ENCODE peak calls at places on chromosomes 5 and 9, in eight cellular contexts. One of them, this sample, is unnamed.

GRCh38 chr9:4306066-4306787 is 6.4 kb upstream of the GLIS3 start:
- DNase-seq in HCT116: no peak
- DNase-seq in GM23338: no peak
- DNase-seq in HepG2: peak
- DNase-seq in K562: no peak
- DNase-seq in GM12878: no peak
- DNase-seq in endothelial cell of umbilical vein: peak
- DNase-seq in H1: no peak
- DNase-seq in this sample: no peak

GRCh38 chr5:40622463-40623252 is 57.1 kb upstream of the PTGER4 start:
- DNase-seq in HCT116: no peak
- DNase-seq in GM23338: peak
- DNase-seq in HepG2: no peak
- DNase-seq in K562: no peak
- DNase-seq in GM12878: no peak
- DNase-seq in endothelial cell of umbilical vein: no peak
- DNase-seq in H1: no peak
- DNase-seq in this sample: no peak

GRCh38 chr9:129617167-129617566 is 3.7 kb downstream of the C9orf50 start:
- DNase-seq in HCT116: no peak
- DNase-seq in GM23338: peak
- DNase-seq in HepG2: no peak
- DNase-seq in K562: peak
- DNase-seq in GM12878: no peak
- DNase-seq in endothelial cell of umbilical vein: peak
- DNase-seq in H1: no peak
- DNase-seq in this sample: no peak

GRCh38 chr5:40260351-40260750 is 419.4 kb upstream of the PTGER4 start:
- DNase-seq in HCT116: no peak
- DNase-seq in GM23338: no peak
- DNase-seq in HepG2: no peak
- DNase-seq in K562: no peak
- DNase-seq in GM12878: no peak
- DNase-seq in endothelial cell of umbilical vein: peak
- DNase-seq in H1: no peak
- DNase-seq in this sample: no peak

GRCh38 chr9:35106343-35106730 is 3.4 kb upstream of the STOML2 start:
- DNase-seq in HCT116: no peak
- DNase-seq in GM23338: no peak
- DNase-seq in HepG2: no peak
- DNase-seq in K562: no peak
- DNase-seq in GM12878: no peak
- DNase-seq in endothelial cell of umbilical vein: no peak
- DNase-seq in H1: no peak
- DNase-seq in this sample: no peak

GRCh38 chr5:146340260-146341081 is 1.8 kb downstream of the POU4F3 start:
- DNase-seq in HCT116: no peak
- DNase-seq in GM23338: peak
- DNase-seq in HepG2: peak
- DNase-seq in K562: peak
- DNase-seq in GM12878: no peak
- DNase-seq in endothelial cell of umbilical vein: peak
- DNase-seq in H1: no peak
- DNase-seq in this sample: no peak

GRCh38 chr5:138653502-138653901 is 78.3 kb upstream of the HSPA9 start:
- DNase-seq in HCT116: peak
- DNase-seq in GM23338: peak
- DNase-seq in HepG2: no peak
- DNase-seq in K562: no peak
- DNase-seq in GM12878: no peak
- DNase-seq in endothelial cell of umbilical vein: no peak
- DNase-seq in H1: no peak
- DNase-seq in this sample: no peak

GRCh38 chr5:141948812-141949211 is 9.2 kb downstream of the PCDH12 start:
- DNase-seq in HCT116: no peak
- DNase-seq in GM23338: no peak
- DNase-seq in HepG2: no peak
- DNase-seq in K562: no peak
- DNase-seq in GM12878: no peak
- DNase-seq in endothelial cell of umbilical vein: no peak
- DNase-seq in H1: no peak
- DNase-seq in this sample: no peak

GRCh38 chr5:2267991-2268390 is 385.3 kb upstream of the IRX4 start:
- DNase-seq in HCT116: no peak
- DNase-seq in GM23338: no peak
- DNase-seq in HepG2: no peak
- DNase-seq in K562: no peak
- DNase-seq in GM12878: no peak
- DNase-seq in endothelial cell of umbilical vein: no peak
- DNase-seq in H1: no peak
- DNase-seq in this sample: no peak

GRCh38 chr9:135924628-135925338 is 17.4 kb upstream of the CAMSAP1 start:
- DNase-seq in HCT116: no peak
- DNase-seq in GM23338: peak
- DNase-seq in HepG2: peak
- DNase-seq in K562: no peak
- DNase-seq in GM12878: no peak
- DNase-seq in endothelial cell of umbilical vein: no peak
- DNase-seq in H1: peak
- DNase-seq in this sample: no peak

GRCh38 chr5:32329395-32329834 is 16.7 kb upstream of the MTMR12 start:
- DNase-seq in HCT116: peak
- DNase-seq in GM23338: peak
- DNase-seq in HepG2: peak
- DNase-seq in K562: peak
- DNase-seq in GM12878: no peak
- DNase-seq in endothelial cell of umbilical vein: peak
- DNase-seq in H1: peak
- DNase-seq in this sample: no peak

GRCh38 chr5:1343931-1344901 is 683 bp downstream of the CLPTM1L start:
- DNase-seq in HCT116: no peak
- DNase-seq in GM23338: peak
- DNase-seq in HepG2: no peak
- DNase-seq in K562: no peak
- DNase-seq in GM12878: no peak
- DNase-seq in endothelial cell of umbilical vein: peak
- DNase-seq in H1: no peak
- DNase-seq in this sample: no peak

GRCh38 chr5:30100929-30101328 is 1092.6 kb upstream of the CDH6 start:
- DNase-seq in HCT116: no peak
- DNase-seq in GM23338: peak
- DNase-seq in HepG2: no peak
- DNase-seq in K562: no peak
- DNase-seq in GM12878: no peak
- DNase-seq in endothelial cell of umbilical vein: no peak
- DNase-seq in H1: no peak
- DNase-seq in this sample: no peak

GRCh38 chr9:121945281-121945680 is 147.8 kb downstream of the TTLL11 start:
- DNase-seq in HCT116: no peak
- DNase-seq in GM23338: no peak
- DNase-seq in HepG2: no peak
- DNase-seq in K562: no peak
- DNase-seq in GM12878: no peak
- DNase-seq in endothelial cell of umbilical vein: no peak
- DNase-seq in H1: no peak
- DNase-seq in this sample: no peak

DNA sequence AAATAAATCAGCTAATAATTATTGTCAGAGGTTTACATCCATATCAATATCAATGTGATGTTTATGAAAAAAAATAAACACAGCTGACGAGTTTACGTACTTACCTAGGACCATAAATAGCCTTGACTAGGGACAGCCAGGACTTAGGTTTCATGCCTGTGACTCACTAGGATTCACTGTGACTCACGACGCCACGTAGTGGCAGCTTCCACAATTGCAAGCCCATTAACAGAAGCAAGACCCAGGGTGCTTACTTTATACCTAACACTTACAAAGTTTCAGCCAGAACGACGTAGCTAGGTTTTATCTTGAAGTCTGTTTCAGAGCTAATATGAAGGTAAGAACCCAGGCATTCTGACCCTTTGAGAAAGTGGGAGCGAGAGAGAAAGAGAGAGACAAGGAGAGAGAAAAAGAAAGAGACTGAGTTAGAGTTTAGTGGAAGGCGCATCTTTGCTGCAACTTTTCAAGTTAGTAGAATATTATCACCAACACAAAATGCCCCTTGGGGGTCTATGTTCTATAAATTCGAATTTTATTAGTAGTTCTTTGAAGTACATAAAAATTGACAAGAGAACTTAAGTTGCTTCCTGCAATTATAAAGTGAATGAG is 191.2 kb downstream of the GNA14 start:
- DNase-seq in HCT116: peak
- DNase-seq in GM23338: peak
- DNase-seq in HepG2: peak
- DNase-seq in K562: peak
- DNase-seq in GM12878: no peak
- DNase-seq in endothelial cell of umbilical vein: peak
- DNase-seq in H1: peak
- DNase-seq in this sample: peak
- TF ChIP-seq POLR2AphosphoS5 in HCT116: no peak
- TF ChIP-seq POLR2AphosphoS5 in GM23338: no peak
- TF ChIP-seq POLR2AphosphoS5 in HepG2: no peak
- TF ChIP-seq POLR2AphosphoS5 in K562: no peak
- TF ChIP-seq POLR2AphosphoS5 in GM12878: no peak
- TF ChIP-seq POLR2AphosphoS5 in endothelial cell of umbilical vein: no peak
- TF ChIP-seq POLR2AphosphoS5 in H1: no peak
- TF ChIP-seq POLR2AphosphoS5 in this sample: no peak

DNA sequence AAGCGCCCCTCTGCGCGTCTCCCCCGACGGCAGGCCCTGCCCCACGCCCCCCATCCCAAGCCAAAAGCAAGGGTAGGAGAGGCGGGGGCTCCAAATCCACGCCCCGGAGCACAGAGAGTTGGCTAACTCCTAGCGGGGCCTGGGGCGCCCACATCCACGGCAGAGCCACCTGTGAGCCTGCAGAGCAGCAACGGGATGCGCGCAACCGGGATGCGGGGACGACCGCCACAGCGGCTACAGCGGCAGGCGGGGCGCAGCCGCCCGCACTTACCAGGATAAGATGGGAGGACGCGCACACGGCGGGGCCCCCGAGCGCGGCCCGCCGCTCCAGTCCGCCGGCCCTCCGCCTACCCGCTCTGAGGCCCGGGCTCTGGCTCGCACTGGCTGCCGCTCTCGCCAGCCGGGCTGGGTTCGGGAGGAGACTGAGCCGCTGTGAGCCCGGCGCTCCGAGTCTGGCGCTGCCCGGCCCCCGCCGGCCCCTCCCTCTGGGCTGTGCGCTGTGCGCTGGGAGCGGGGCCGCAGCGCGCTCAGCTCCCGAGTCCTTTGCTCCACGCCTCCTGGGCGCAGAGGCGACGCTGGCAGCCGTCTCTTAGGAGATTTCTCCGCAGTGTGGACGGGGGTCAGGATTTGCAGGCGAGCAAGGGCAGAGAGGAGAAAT is at the start of gene SLC24A2:
- DNase-seq in HCT116: no peak
- DNase-seq in GM23338: peak
- DNase-seq in HepG2: no peak
- DNase-seq in K562: no peak
- DNase-seq in GM12878: no peak
- DNase-seq in endothelial cell of umbilical vein: no peak
- DNase-seq in H1: no peak
- DNase-seq in this sample: no peak
- TF ChIP-seq EZH2 in HCT116: no peak
- TF ChIP-seq EZH2 in GM23338: no peak
- TF ChIP-seq EZH2 in HepG2: no peak
- TF ChIP-seq EZH2 in K562: no peak
- TF ChIP-seq EZH2 in GM12878: no peak
- TF ChIP-seq EZH2 in endothelial cell of umbilical vein: peak
- TF ChIP-seq EZH2 in H1: no peak
- TF ChIP-seq EZH2 in this sample: peak

GRCh38 chr5:38446029-38446522 is 110.4 kb downstream of the LIFR start:
- DNase-seq in HCT116: no peak
- DNase-seq in GM23338: no peak
- DNase-seq in HepG2: no peak
- DNase-seq in K562: no peak
- DNase-seq in GM12878: no peak
- DNase-seq in endothelial cell of umbilical vein: no peak
- DNase-seq in H1: no peak
- DNase-seq in this sample: no peak

GRCh38 chr5:38448553-38449350 is 107.7 kb downstream of the LIFR start:
- DNase-seq in HCT116: no peak
- DNase-seq in GM23338: no peak
- DNase-seq in HepG2: no peak
- DNase-seq in K562: no peak
- DNase-seq in GM12878: no peak
- DNase-seq in endothelial cell of umbilical vein: no peak
- DNase-seq in H1: no peak
- DNase-seq in this sample: no peak

GRCh38 chr5:38447786-38448185 is 108.7 kb downstream of the LIFR start:
- DNase-seq in HCT116: no peak
- DNase-seq in GM23338: no peak
- DNase-seq in HepG2: no peak
- DNase-seq in K562: no peak
- DNase-seq in GM12878: no peak
- DNase-seq in endothelial cell of umbilical vein: no peak
- DNase-seq in H1: no peak
- DNase-seq in this sample: no peak

GRCh38 chr5:38443390-38443789 is 113.1 kb downstream of the LIFR start:
- DNase-seq in HCT116: no peak
- DNase-seq in GM23338: no peak
- DNase-seq in HepG2: peak
- DNase-seq in K562: no peak
- DNase-seq in GM12878: no peak
- DNase-seq in endothelial cell of umbilical vein: no peak
- DNase-seq in H1: no peak
- DNase-seq in this sample: no peak

DNA sequence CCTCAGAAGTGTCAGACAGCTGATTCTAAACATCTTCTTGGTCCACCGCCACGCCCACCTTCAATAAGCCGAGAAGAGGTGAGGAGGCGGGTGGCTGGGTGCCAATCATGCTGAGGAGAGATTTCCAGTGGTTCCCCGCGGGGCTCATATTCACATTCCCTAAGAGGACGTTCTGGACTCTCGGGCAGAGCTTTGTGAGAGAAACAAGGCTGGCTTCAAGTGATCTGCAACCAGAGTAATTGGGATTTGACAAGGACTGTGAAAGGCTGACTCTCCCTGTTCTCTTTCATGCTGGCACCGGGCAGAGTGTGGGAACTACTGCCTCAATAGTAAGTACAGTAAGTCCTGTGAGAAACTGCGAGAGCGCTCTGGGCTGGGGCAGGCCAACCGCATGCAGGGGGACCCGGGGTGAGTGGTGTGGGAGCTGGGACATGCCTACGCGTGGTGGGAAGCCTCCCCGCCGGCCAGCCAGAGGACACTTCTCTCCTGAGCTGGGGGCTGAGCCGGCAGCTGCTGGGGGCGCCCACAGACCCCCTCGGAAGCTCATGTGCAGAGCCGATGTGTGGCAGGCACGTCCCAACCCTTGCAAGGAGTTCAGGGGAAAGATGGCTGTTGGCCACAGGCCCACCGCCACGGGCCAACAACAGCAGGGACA is 110.9 kb downstream of the LIFR start:
- DNase-seq in HCT116: no peak
- DNase-seq in GM23338: no peak
- DNase-seq in HepG2: no peak
- DNase-seq in K562: no peak
- DNase-seq in GM12878: no peak
- DNase-seq in endothelial cell of umbilical vein: peak
- DNase-seq in H1: no peak
- DNase-seq in this sample: no peak
- H3K27ac ChIP-seq in HCT116: no peak
- H3K27ac ChIP-seq in GM23338: no peak
- H3K27ac ChIP-seq in HepG2: no peak
- H3K27ac ChIP-seq in K562: no peak
- H3K27ac ChIP-seq in GM12878: no peak
- H3K27ac ChIP-seq in endothelial cell of umbilical vein: no peak
- H3K27ac ChIP-seq in H1: no peak
- H3K27ac ChIP-seq in this sample: peak

GRCh38 chr9:107620801-107621200 is 131.2 kb upstream of the KLF4 start:
- DNase-seq in HCT116: no peak
- DNase-seq in GM23338: no peak
- DNase-seq in HepG2: no peak
- DNase-seq in K562: no peak
- DNase-seq in GM12878: no peak
- DNase-seq in endothelial cell of umbilical vein: peak
- DNase-seq in H1: no peak
- DNase-seq in this sample: no peak
- TF ChIP-seq POLR2AphosphoS5 in HCT116: no peak
- TF ChIP-seq POLR2AphosphoS5 in GM23338: no peak
- TF ChIP-seq POLR2AphosphoS5 in HepG2: no peak
- TF ChIP-seq POLR2AphosphoS5 in K562: no peak
- TF ChIP-seq POLR2AphosphoS5 in GM12878: no peak
- TF ChIP-seq POLR2AphosphoS5 in endothelial cell of umbilical vein: no peak
- TF ChIP-seq POLR2AphosphoS5 in H1: no peak
- TF ChIP-seq POLR2AphosphoS5 in this sample: no peak